ENCODE peak calls at places on chromosomes 12 and 14, in eight cellular contexts. One of them, this sample, is unnamed.

GRCh38 chr14:92959189-92959531 is 36.2 kb downstream of the CHGA start:
- DNase-seq in OCI-LY7: no peak
- DNase-seq in CD4-positive, alpha-beta T cell: no peak
- DNase-seq in mucosa of gallbladder: no peak
- DNase-seq in activated naive CD4-positive, alpha-beta T cell treated with anti-CD3 and anti-CD28 coated beads, Interleukin-2, amount 10 ng/mL, durations not matched to agents 7 days and 5 days: no peak
- DNase-seq in RPMI7951: no peak
- DNase-seq in stimulated activated CD4-positive, alpha-beta T cell treated with anti-CD3 and anti-CD28 coated beads, TNF-alpha, amount 100 ng/mL, for 4 hours: no peak
- DNase-seq in naive thymus-derived CD8-positive, alpha-beta T cell: no peak
- DNase-seq in this sample: no peak

GRCh38 chr12:78442454-78442801 is 422.1 kb upstream of the SYT1 start:
- DNase-seq in CD4-positive, alpha-beta T cell: no peak
- DNase-seq in stimulated activated CD4-positive, alpha-beta T cell treated with anti-CD3 and anti-CD28 coated beads, TNF-alpha, amount 100 ng/mL, for 4 hours: no peak
- DNase-seq in mucosa of gallbladder: no peak
- DNase-seq in activated naive CD4-positive, alpha-beta T cell treated with anti-CD3 and anti-CD28 coated beads, Interleukin-2, amount 10 ng/mL, durations not matched to agents 7 days and 5 days: no peak
- DNase-seq in naive thymus-derived CD8-positive, alpha-beta T cell: no peak
- DNase-seq in OCI-LY7: no peak
- DNase-seq in RPMI7951: no peak
- DNase-seq in this sample: no peak

GRCh38 chr14:85811340-85811739 is 281.4 kb downstream of the FLRT2 start:
- DNase-seq in activated naive CD4-positive, alpha-beta T cell treated with anti-CD3 and anti-CD28 coated beads, Interleukin-2, amount 10 ng/mL, durations not matched to agents 7 days and 5 days: no peak
- DNase-seq in stimulated activated CD4-positive, alpha-beta T cell treated with anti-CD3 and anti-CD28 coated beads, TNF-alpha, amount 100 ng/mL, for 4 hours: no peak
- DNase-seq in OCI-LY7: no peak
- DNase-seq in mucosa of gallbladder: no peak
- DNase-seq in CD4-positive, alpha-beta T cell: no peak
- DNase-seq in naive thymus-derived CD8-positive, alpha-beta T cell: no peak
- DNase-seq in RPMI7951: no peak
- DNase-seq in this sample: no peak

GRCh38 chr14:70660967-70661871 is 19.5 kb downstream of the TTC9 start:
- DNase-seq in CD4-positive, alpha-beta T cell: peak; percentile 39
- DNase-seq in RPMI7951: peak; percentile 16
- DNase-seq in mucosa of gallbladder: peak; percentile 37
- DNase-seq in naive thymus-derived CD8-positive, alpha-beta T cell: peak; percentile 75
- DNase-seq in OCI-LY7: peak; percentile 82
- DNase-seq in activated naive CD4-positive, alpha-beta T cell treated with anti-CD3 and anti-CD28 coated beads, Interleukin-2, amount 10 ng/mL, durations not matched to agents 7 days and 5 days: peak; percentile 71
- DNase-seq in stimulated activated CD4-positive, alpha-beta T cell treated with anti-CD3 and anti-CD28 coated beads, TNF-alpha, amount 100 ng/mL, for 4 hours: no peak
- DNase-seq in this sample: no peak

GRCh38 chr14:80638620-80639215 is 302.8 kb downstream of the CEP128 start:
- DNase-seq in activated naive CD4-positive, alpha-beta T cell treated with anti-CD3 and anti-CD28 coated beads, Interleukin-2, amount 10 ng/mL, durations not matched to agents 7 days and 5 days: no peak
- DNase-seq in stimulated activated CD4-positive, alpha-beta T cell treated with anti-CD3 and anti-CD28 coated beads, TNF-alpha, amount 100 ng/mL, for 4 hours: no peak
- DNase-seq in mucosa of gallbladder: no peak
- DNase-seq in RPMI7951: peak; percentile 49
- DNase-seq in CD4-positive, alpha-beta T cell: no peak
- DNase-seq in naive thymus-derived CD8-positive, alpha-beta T cell: no peak
- DNase-seq in OCI-LY7: no peak
- DNase-seq in this sample: no peak

GRCh38 chr14:69137456-69138188 is 15.3 kb downstream of the DCAF5 start:
- DNase-seq in stimulated activated CD4-positive, alpha-beta T cell treated with anti-CD3 and anti-CD28 coated beads, TNF-alpha, amount 100 ng/mL, for 4 hours: no peak
- DNase-seq in CD4-positive, alpha-beta T cell: no peak
- DNase-seq in mucosa of gallbladder: no peak
- DNase-seq in activated naive CD4-positive, alpha-beta T cell treated with anti-CD3 and anti-CD28 coated beads, Interleukin-2, amount 10 ng/mL, durations not matched to agents 7 days and 5 days: no peak
- DNase-seq in naive thymus-derived CD8-positive, alpha-beta T cell: no peak
- DNase-seq in OCI-LY7: no peak
- DNase-seq in RPMI7951: no peak
- DNase-seq in this sample: no peak

GRCh38 chr12:124867389-124867930 is 3.8 kb upstream of the SCARB1 start:
- DNase-seq in RPMI7951: peak; percentile 23
- DNase-seq in CD4-positive, alpha-beta T cell: no peak
- DNase-seq in stimulated activated CD4-positive, alpha-beta T cell treated with anti-CD3 and anti-CD28 coated beads, TNF-alpha, amount 100 ng/mL, for 4 hours: no peak
- DNase-seq in mucosa of gallbladder: peak; percentile 56
- DNase-seq in activated naive CD4-positive, alpha-beta T cell treated with anti-CD3 and anti-CD28 coated beads, Interleukin-2, amount 10 ng/mL, durations not matched to agents 7 days and 5 days: no peak
- DNase-seq in naive thymus-derived CD8-positive, alpha-beta T cell: no peak
- DNase-seq in OCI-LY7: no peak
- DNase-seq in this sample: no peak

GRCh38 chr14:67440513-67440912 is 28.5 kb upstream of the PLEK2 start:
- DNase-seq in activated naive CD4-positive, alpha-beta T cell treated with anti-CD3 and anti-CD28 coated beads, Interleukin-2, amount 10 ng/mL, durations not matched to agents 7 days and 5 days: no peak
- DNase-seq in stimulated activated CD4-positive, alpha-beta T cell treated with anti-CD3 and anti-CD28 coated beads, TNF-alpha, amount 100 ng/mL, for 4 hours: no peak
- DNase-seq in OCI-LY7: no peak
- DNase-seq in naive thymus-derived CD8-positive, alpha-beta T cell: no peak
- DNase-seq in CD4-positive, alpha-beta T cell: no peak
- DNase-seq in RPMI7951: no peak
- DNase-seq in mucosa of gallbladder: peak; percentile 75
- DNase-seq in this sample: no peak

GRCh38 chr12:108745641-108746040 is 14.3 kb upstream of the CORO1C start:
- DNase-seq in CD4-positive, alpha-beta T cell: no peak
- DNase-seq in mucosa of gallbladder: no peak
- DNase-seq in stimulated activated CD4-positive, alpha-beta T cell treated with anti-CD3 and anti-CD28 coated beads, TNF-alpha, amount 100 ng/mL, for 4 hours: no peak
- DNase-seq in OCI-LY7: no peak
- DNase-seq in activated naive CD4-positive, alpha-beta T cell treated with anti-CD3 and anti-CD28 coated beads, Interleukin-2, amount 10 ng/mL, durations not matched to agents 7 days and 5 days: no peak
- DNase-seq in RPMI7951: no peak
- DNase-seq in naive thymus-derived CD8-positive, alpha-beta T cell: no peak
- DNase-seq in this sample: no peak

GRCh38 chr12:32532951-32533350 is 133.6 kb downstream of the FGD4 start:
- DNase-seq in CD4-positive, alpha-beta T cell: no peak
- DNase-seq in activated naive CD4-positive, alpha-beta T cell treated with anti-CD3 and anti-CD28 coated beads, Interleukin-2, amount 10 ng/mL, durations not matched to agents 7 days and 5 days: no peak
- DNase-seq in naive thymus-derived CD8-positive, alpha-beta T cell: no peak
- DNase-seq in OCI-LY7: peak; percentile 65
- DNase-seq in stimulated activated CD4-positive, alpha-beta T cell treated with anti-CD3 and anti-CD28 coated beads, TNF-alpha, amount 100 ng/mL, for 4 hours: no peak
- DNase-seq in mucosa of gallbladder: no peak
- DNase-seq in RPMI7951: no peak
- DNase-seq in this sample: no peak

GRCh38 chr14:93994919-93995682 is 2.0 kb upstream of the CCDC197 start:
- DNase-seq in OCI-LY7: no peak
- DNase-seq in RPMI7951: peak; percentile 88
- DNase-seq in mucosa of gallbladder: no peak
- DNase-seq in activated naive CD4-positive, alpha-beta T cell treated with anti-CD3 and anti-CD28 coated beads, Interleukin-2, amount 10 ng/mL, durations not matched to agents 7 days and 5 days: no peak
- DNase-seq in stimulated activated CD4-positive, alpha-beta T cell treated with anti-CD3 and anti-CD28 coated beads, TNF-alpha, amount 100 ng/mL, for 4 hours: no peak
- DNase-seq in CD4-positive, alpha-beta T cell: no peak
- DNase-seq in naive thymus-derived CD8-positive, alpha-beta T cell: no peak
- DNase-seq in this sample: no peak

GRCh38 chr12:51864701-51865469 is 16.4 kb upstream of the FIGNL2 start:
- DNase-seq in OCI-LY7: no peak
- DNase-seq in mucosa of gallbladder: no peak
- DNase-seq in naive thymus-derived CD8-positive, alpha-beta T cell: no peak
- DNase-seq in RPMI7951: no peak
- DNase-seq in stimulated activated CD4-positive, alpha-beta T cell treated with anti-CD3 and anti-CD28 coated beads, TNF-alpha, amount 100 ng/mL, for 4 hours: no peak
- DNase-seq in activated naive CD4-positive, alpha-beta T cell treated with anti-CD3 and anti-CD28 coated beads, Interleukin-2, amount 10 ng/mL, durations not matched to agents 7 days and 5 days: no peak
- DNase-seq in CD4-positive, alpha-beta T cell: no peak
- DNase-seq in this sample: no peak

GRCh38 chr14:77491056-77491455 is 7.6 kb downstream of the ISM2 start:
- DNase-seq in naive thymus-derived CD8-positive, alpha-beta T cell: no peak
- DNase-seq in OCI-LY7: no peak
- DNase-seq in mucosa of gallbladder: no peak
- DNase-seq in stimulated activated CD4-positive, alpha-beta T cell treated with anti-CD3 and anti-CD28 coated beads, TNF-alpha, amount 100 ng/mL, for 4 hours: no peak
- DNase-seq in CD4-positive, alpha-beta T cell: no peak
- DNase-seq in RPMI7951: no peak
- DNase-seq in activated naive CD4-positive, alpha-beta T cell treated with anti-CD3 and anti-CD28 coated beads, Interleukin-2, amount 10 ng/mL, durations not matched to agents 7 days and 5 days: no peak
- DNase-seq in this sample: no peak

GRCh38 chr14:50816419-50817047 is 14.4 kb downstream of the NIN start:
- DNase-seq in mucosa of gallbladder: no peak
- DNase-seq in CD4-positive, alpha-beta T cell: no peak
- DNase-seq in activated naive CD4-positive, alpha-beta T cell treated with anti-CD3 and anti-CD28 coated beads, Interleukin-2, amount 10 ng/mL, durations not matched to agents 7 days and 5 days: no peak
- DNase-seq in naive thymus-derived CD8-positive, alpha-beta T cell: no peak
- DNase-seq in OCI-LY7: no peak
- DNase-seq in stimulated activated CD4-positive, alpha-beta T cell treated with anti-CD3 and anti-CD28 coated beads, TNF-alpha, amount 100 ng/mL, for 4 hours: no peak
- DNase-seq in RPMI7951: peak; percentile 74
- DNase-seq in this sample: no peak

GRCh38 chr14:95255013-95255412 is 64.7 kb downstream of the CLMN start:
- DNase-seq in naive thymus-derived CD8-positive, alpha-beta T cell: no peak
- DNase-seq in OCI-LY7: peak; percentile 29
- DNase-seq in stimulated activated CD4-positive, alpha-beta T cell treated with anti-CD3 and anti-CD28 coated beads, TNF-alpha, amount 100 ng/mL, for 4 hours: no peak
- DNase-seq in RPMI7951: no peak
- DNase-seq in activated naive CD4-positive, alpha-beta T cell treated with anti-CD3 and anti-CD28 coated beads, Interleukin-2, amount 10 ng/mL, durations not matched to agents 7 days and 5 days: no peak
- DNase-seq in CD4-positive, alpha-beta T cell: no peak
- DNase-seq in mucosa of gallbladder: no peak
- DNase-seq in this sample: no peak

GRCh38 chr12:22275847-22276246 is 58.7 kb downstream of the ST8SIA1 start:
- DNase-seq in stimulated activated CD4-positive, alpha-beta T cell treated with anti-CD3 and anti-CD28 coated beads, TNF-alpha, amount 100 ng/mL, for 4 hours: no peak
- DNase-seq in naive thymus-derived CD8-positive, alpha-beta T cell: no peak
- DNase-seq in OCI-LY7: no peak
- DNase-seq in RPMI7951: peak; percentile 98
- DNase-seq in CD4-positive, alpha-beta T cell: no peak
- DNase-seq in mucosa of gallbladder: peak; percentile 80
- DNase-seq in activated naive CD4-positive, alpha-beta T cell treated with anti-CD3 and anti-CD28 coated beads, Interleukin-2, amount 10 ng/mL, durations not matched to agents 7 days and 5 days: no peak
- DNase-seq in this sample: no peak

GRCh38 chr14:21039059-21039422 is 3.1 kb upstream of the RNASE7 start:
- DNase-seq in CD4-positive, alpha-beta T cell: no peak
- DNase-seq in RPMI7951: peak; percentile 47
- DNase-seq in naive thymus-derived CD8-positive, alpha-beta T cell: no peak
- DNase-seq in activated naive CD4-positive, alpha-beta T cell treated with anti-CD3 and anti-CD28 coated beads, Interleukin-2, amount 10 ng/mL, durations not matched to agents 7 days and 5 days: no peak
- DNase-seq in stimulated activated CD4-positive, alpha-beta T cell treated with anti-CD3 and anti-CD28 coated beads, TNF-alpha, amount 100 ng/mL, for 4 hours: no peak
- DNase-seq in OCI-LY7: no peak
- DNase-seq in mucosa of gallbladder: peak; percentile 85
- DNase-seq in this sample: no peak

GRCh38 chr14:95835331-95835730 is 41.3 kb upstream of the TUNAR start:
- DNase-seq in stimulated activated CD4-positive, alpha-beta T cell treated with anti-CD3 and anti-CD28 coated beads, TNF-alpha, amount 100 ng/mL, for 4 hours: no peak
- DNase-seq in mucosa of gallbladder: no peak
- DNase-seq in activated naive CD4-positive, alpha-beta T cell treated with anti-CD3 and anti-CD28 coated beads, Interleukin-2, amount 10 ng/mL, durations not matched to agents 7 days and 5 days: no peak
- DNase-seq in RPMI7951: peak; percentile 4
- DNase-seq in CD4-positive, alpha-beta T cell: no peak
- DNase-seq in naive thymus-derived CD8-positive, alpha-beta T cell: no peak
- DNase-seq in OCI-LY7: peak; percentile 13
- DNase-seq in this sample: no peak

This sample was measured in activated B cell treated with CpG ODN at 0.5 μM for 24 hours.